ENCODE peak calls at places on chromosomes 1 and 21, in eight cellular contexts. U is HT-29; F is AG09319; M is OCI-M1; K is MCF 10A; B is HS-5; N is midbrain; J is activated CD4-positive, alpha-beta T cell treated with anti-CD3 and anti-CD28 coated beads, Interleukin-2, amount 10 ng/mL, durations not matched to agents 7 days and 5 days. O is an unnamed sample.

GRCh38 chr1:183934284-183934683 is 103.2 kb downstream of the COLGALT2 start:
- DNase-seq in M (no peak), U (no peak), B (no peak), K (no peak), F (no peak), N (no peak), J (no peak), O (no peak)

GRCh38 chr1:53949651-53950050 is 3.5 kb downstream of the LRRC42 start:
- DNase-seq in J (no peak), K (no peak), N (no peak), B (no peak), U (no peak), M (no peak), F (no peak), O (no peak)

GRCh38 chr1:33050221-33051076 is 13.8 kb upstream of the AK2 start:
- DNase-seq in K (peak; percentile 94), U (peak; percentile 71), B (no peak), M (peak; percentile 35), N (no peak), J (no peak), F (peak; percentile 77), O (peak; percentile 56)

GRCh38 chr1:236514703-236515442 is 8.9 kb upstream of the LGALS8 start:
- DNase-seq in F (no peak), M (no peak), N (no peak), B (no peak), U (peak; percentile 31), K (no peak), J (no peak), O (no peak)

GRCh38 chr21:45270306-45270821 is 17.3 kb downstream of the POFUT2 start:
- DNase-seq in N (no peak), U (no peak), J (no peak), M (peak; percentile 93), F (no peak), B (no peak), K (no peak), O (no peak)

GRCh38 chr21:37369307-37369854 is 2.8 kb downstream of the DYRK1A start:
- DNase-seq in J (no peak), M (peak; percentile 67), N (no peak), U (no peak), F (no peak), B (no peak), K (peak; percentile 11), O (no peak)

GRCh38 chr1:8018492-8019228 is 7.4 kb downstream of the ERRFI1 start:
- DNase-seq in K (no peak), M (no peak), U (peak; percentile 59), B (no peak), J (no peak), F (no peak), N (no peak), O (no peak)

GRCh38 chr1:28359592-28360239 is 9.8 kb upstream of the PHACTR4 start:
- DNase-seq in K (peak; percentile 64), N (peak; percentile 37), U (peak; percentile 84), J (peak; percentile 81), M (peak; percentile 83), F (no peak), B (no peak), O (no peak)

GRCh38 chr21:42913461-42913860 is 12.0 kb downstream of the ERVH48-1 start:
- DNase-seq in J (no peak), B (no peak), F (peak; percentile 35), N (no peak), K (no peak), U (no peak), M (no peak), O (no peak)

GRCh38 chr1:80349218-80349617 is 1342.7 kb upstream of the ADGRL4 start:
- DNase-seq in J (no peak), F (no peak), B (no peak), N (no peak), K (no peak), M (no peak), U (no peak), O (no peak)

GRCh38 chr1:91583326-91583755 is 82.7 kb downstream of the CDC7 start:
- DNase-seq in M (no peak), K (no peak), F (peak; percentile 81), N (no peak), B (peak; percentile 97), J (no peak), U (no peak), O (peak; percentile 89)

GRCh38 chr1:234611799-234612351 is 1.9 kb upstream of the IRF2BP2 start:
- DNase-seq in K (peak; percentile 72), N (peak; percentile 75), U (peak; percentile 71), M (peak; percentile 80), J (peak; percentile 33), B (no peak), F (no peak), O (no peak)

GRCh38 chr1:10267319-10267718 is 56.9 kb downstream of the KIF1B start:
- DNase-seq in B (no peak), M (no peak), K (peak; percentile 17), F (no peak), N (no peak), J (no peak), U (no peak), O (no peak)

GRCh38 chr1:37602750-37603694 is 7.3 kb upstream of the GNL2 start:
- DNase-seq in F (no peak), K (peak; percentile 60), M (peak; percentile 69), J (peak; percentile 58), B (no peak), N (no peak), U (peak; percentile 50), O (no peak)

GRCh38 chr21:43645414-43645891 is 13.8 kb downstream of the HSF2BP start:
- DNase-seq in N (peak; percentile 53), K (peak; percentile 88), J (peak; percentile 48), U (peak; percentile 57), B (no peak), F (no peak), M (peak; percentile 94), O (no peak)

GRCh38 chr1:30654188-30654587 is 69.2 kb downstream of the MATN1 start:
- DNase-seq in K (peak; percentile 27), U (peak; percentile 36), F (no peak), B (no peak), M (no peak), J (no peak), N (no peak), O (no peak)

GRCh38 chr1:5250336-5250735 is 595.9 kb downstream of the AJAP1 start:
- DNase-seq in K (no peak), N (no peak), B (no peak), F (no peak), M (no peak), J (no peak), U (no peak), O (no peak)

GRCh38 chr1:35717911-35718476 is 690 bp downstream of the C1orf216 start:
- DNase-seq in N (peak; percentile 15), B (no peak), M (peak; percentile 82), J (no peak), K (peak; percentile 51), F (peak; percentile 36), U (peak; percentile 72), O (no peak)

GRCh38 chr1:245090491-245091090 is 64.2 kb upstream of the KIF26B start:
- DNase-seq in F (no peak), M (no peak), K (no peak), U (no peak), B (no peak), N (no peak), J (no peak), O (no peak)

GRCh38 chr1:8152731-8153702 is 126.9 kb upstream of the ERRFI1 start:
- DNase-seq in F (no peak), M (no peak), U (no peak), K (no peak), J (peak; percentile 75), N (no peak), B (no peak), O (no peak)

GRCh38 chr1:192485692-192486436 is 89.7 kb upstream of the RGS1 start:
- DNase-seq in J (no peak), M (peak; percentile 28), N (peak; percentile 4), K (peak; percentile 100), U (peak; percentile 88), B (peak; percentile 73), F (peak; percentile 96), O (peak; percentile 92)

GRCh38 chr1:229372251-229372650 is 29.4 kb upstream of the CCSAP start:
- DNase-seq in M (no peak), K (peak; percentile 17), U (no peak), N (no peak), B (no peak), J (no peak), F (no peak), O (no peak)

GRCh38 chr1:85137660-85138059 is 63.2 kb downstream of the SYDE2 start:
- DNase-seq in U (peak; percentile 81), F (no peak), N (peak; percentile 45), K (no peak), B (no peak), J (no peak), M (no peak), O (no peak)

GRCh38 chr1:199898654-199899053 is 128.9 kb upstream of the NR5A2 start:
- DNase-seq in B (no peak), F (no peak), K (peak; percentile 21), M (no peak), J (no peak), U (no peak), N (no peak), O (no peak)

GRCh38 chr1:16236091-16236494 is 890 bp downstream of the CPLANE2 start:
- DNase-seq in N (no peak), F (no peak), K (peak; percentile 66), U (peak; percentile 78), M (no peak), B (no peak), J (peak; percentile 57), O (no peak)

GRCh38 chr1:97634758-97635157 is 286.1 kb downstream of the DPYD start:
- DNase-seq in M (no peak), B (no peak), U (no peak), J (no peak), K (no peak), F (no peak), N (no peak), O (no peak)

GRCh38 chr1:107000907-107001306 is 55.6 kb upstream of the PRMT6 start:
- DNase-seq in F (no peak), U (no peak), M (no peak), J (no peak), B (no peak), K (no peak), N (no peak), O (no peak)

GRCh38 chr1:151612506-151613274 is 840 bp downstream of the SNX27 start:
- DNase-seq in F (no peak), M (peak; percentile 51), U (no peak), K (no peak), N (no peak), J (peak; percentile 26), B (no peak), O (no peak)

GRCh38 chr1:95021794-95022193 is 51.0 kb downstream of the ALG14 start:
- DNase-seq in M (no peak), F (no peak), N (no peak), K (no peak), U (no peak), B (no peak), J (no peak), O (no peak)

GRCh38 chr1:5648410-5649165 is 343.6 kb downstream of the NPHP4 start:
- DNase-seq in F (no peak), B (no peak), N (no peak), U (no peak), J (no peak), K (peak; percentile 91), M (no peak), O (no peak)

GRCh38 chr1:198556969-198557368 is 16.5 kb upstream of the ATP6V1G3 start:
- DNase-seq in N (no peak), K (no peak), M (peak; percentile 92), F (no peak), U (no peak), J (peak; percentile 81), B (no peak), O (no peak)

GRCh38 chr1:176719478-176719877 is 256.5 kb downstream of the PAPPA2 start:
- DNase-seq in K (no peak), B (no peak), U (no peak), F (no peak), M (no peak), N (no peak), J (no peak), O (no peak)

GRCh38 chr1:164836614-164837018 is 277.6 kb downstream of the PBX1 start:
- DNase-seq in K (no peak), B (no peak), N (no peak), M (peak; percentile 13), U (no peak), F (no peak), J (no peak), O (no peak)

GRCh38 chr1:242723044-242723742 is 198.7 kb upstream of the PLD5 start:
- DNase-seq in B (no peak), K (no peak), U (no peak), M (no peak), F (no peak), N (no peak), J (no peak), O (no peak)